ENCODE peak calls at places on chromosomes 12 and 14, in eight cellular contexts. E is tibial artery; J is coronary artery; K is right lobe of liver; V is heart left ventricle; R is PC-3; O is naive thymus-derived CD4-positive, alpha-beta T cell; X is GM23338. A is an unnamed sample.

GRCh38 chr12:110917467-110917866 is 2.9 kb downstream of the MYL2 start:
- DNase-seq in J (no peak), R (peak), X (no peak), K (no peak), E (no peak), V (no peak), O (no peak), A (peak)

GRCh38 chr14:46198676-46199075 is 452.9 kb downstream of the RPL10L start:
- DNase-seq in X (no peak), O (no peak), K (no peak), R (no peak), J (no peak), V (no peak), E (no peak), A (no peak)

GRCh38 chr12:40760821-40761220 is 68.6 kb downstream of the CNTN1 start:
- DNase-seq in V (no peak), E (no peak), O (no peak), J (no peak), R (no peak), K (no peak), X (no peak), A (no peak)

GRCh38 chr12:87469295-87469694 is 559.9 kb downstream of the C12orf50 start:
- DNase-seq in E (no peak), J (no peak), R (peak), O (no peak), V (no peak), X (no peak), K (no peak), A (no peak)

GRCh38 chr12:14961466-14962155 is at the start of gene ARHGDIB:
- DNase-seq in E (no peak), V (peak), O (peak), K (no peak), R (no peak), X (peak), J (no peak), A (peak)

GRCh38 chr12:90908465-90908864 is 46.5 kb downstream of the CCER1 start:
- DNase-seq in X (no peak), E (no peak), J (no peak), K (no peak), V (no peak), R (peak), O (no peak), A (no peak)

GRCh38 chr14:64423987-64424386 is 35.8 kb downstream of the MTHFD1 start:
- DNase-seq in E (no peak), K (no peak), V (no peak), X (no peak), O (no peak), J (no peak), R (peak), A (peak)

GRCh38 chr14:76323331-76324050 is 52.4 kb upstream of the ESRRB start:
- DNase-seq in J (no peak), V (no peak), O (no peak), K (no peak), R (no peak), E (no peak), X (no peak), A (no peak)

GRCh38 chr12:108630481-108631207 is 3.0 kb downstream of the SELPLG start:
- DNase-seq in R (peak), X (no peak), O (no peak), K (no peak), E (no peak), J (no peak), V (no peak), A (no peak)

GRCh38 chr14:68843471-68844209 is 50.8 kb upstream of the ZFP36L1 start:
- DNase-seq in V (peak), O (peak), J (no peak), X (peak), R (peak), K (peak), E (peak), A (peak)

GRCh38 chr14:68842298-68842697 is 49.4 kb upstream of the ZFP36L1 start:
- DNase-seq in X (no peak), J (no peak), V (no peak), K (no peak), O (no peak), R (no peak), E (no peak), A (no peak)

GRCh38 chr14:68846466-68846865 is 53.6 kb upstream of the ZFP36L1 start:
- DNase-seq in V (no peak), X (no peak), E (no peak), K (no peak), O (no peak), J (no peak), R (no peak), A (peak)

GRCh38 chr14:68841030-68841809 is 48.4 kb upstream of the ZFP36L1 start:
- DNase-seq in K (no peak), R (peak), J (no peak), V (no peak), X (no peak), E (no peak), O (no peak), A (no peak)

DNA sequence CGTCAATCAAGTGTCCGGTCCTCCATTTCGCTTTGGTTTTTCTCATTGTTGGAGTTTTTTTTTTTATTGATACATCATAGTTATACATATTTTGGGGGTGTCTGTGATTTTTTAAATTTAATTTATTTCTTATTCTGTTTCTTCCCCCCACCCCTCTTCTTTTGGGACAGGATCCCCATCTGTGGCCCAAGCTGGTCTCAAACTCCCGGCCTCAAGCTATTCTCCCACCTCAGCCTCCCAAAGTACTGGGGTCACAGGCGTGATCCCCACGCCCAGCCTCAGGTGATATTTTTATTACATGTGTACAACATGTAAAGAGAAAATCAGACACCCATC is 51.3 kb upstream of the ZFP36L1 start:
- DNase-seq in X (no peak), J (no peak), E (no peak), O (no peak), V (no peak), R (no peak), K (no peak), A (no peak)
- H3K27ac ChIP-seq in X (no peak), J (no peak), E (no peak), O (no peak), V (no peak), R (no peak), K (no peak), A (no peak)

DNA sequence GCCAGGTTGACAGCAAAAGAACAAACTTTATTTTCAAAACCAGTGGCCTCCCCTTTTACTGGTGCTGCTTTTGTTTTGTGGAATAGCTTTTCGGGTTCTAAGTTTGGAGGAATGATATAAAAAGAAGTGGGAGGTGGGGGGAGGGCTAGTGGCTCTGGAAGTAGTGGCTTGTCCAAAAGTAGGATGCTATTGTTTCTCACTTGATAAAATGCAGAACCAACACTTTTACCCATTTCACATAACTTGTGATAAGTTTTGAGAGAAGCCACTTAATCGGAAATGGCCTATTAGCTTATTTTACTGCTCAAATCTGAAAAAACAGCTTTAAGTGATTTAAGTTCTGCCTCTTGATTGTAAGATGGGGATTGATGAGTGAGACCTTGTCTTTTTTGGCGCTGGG is 953 bp downstream of the STK38L start:
- DNase-seq in R (peak), K (no peak), J (no peak), X (peak), E (no peak), V (no peak), O (no peak), A (no peak)
- H3K27ac ChIP-seq in R (peak), K (peak), J (peak), X (no peak), E (peak), V (peak), O (peak), A (peak)

GRCh38 chr14:35337557-35338255 is 45.5 kb downstream of the PSMA6 start:
- DNase-seq in V (no peak), J (no peak), E (no peak), R (no peak), X (peak), K (no peak), O (no peak), A (no peak)

GRCh38 chr14:35336171-35337073 is 44.2 kb downstream of the PSMA6 start:
- DNase-seq in V (peak), K (peak), X (peak), E (peak), J (peak), O (no peak), R (peak), A (no peak)

GRCh38 chr14:35333797-35334743 is 41.9 kb downstream of the PSMA6 start:
- DNase-seq in E (no peak), J (no peak), X (no peak), O (no peak), K (no peak), R (no peak), V (no peak), A (no peak)

GRCh38 chr14:35337074-35337556 is 44.9 kb downstream of the PSMA6 start:
- DNase-seq in O (no peak), X (no peak), V (no peak), K (no peak), E (no peak), R (no peak), J (no peak), A (no peak)

DNA sequence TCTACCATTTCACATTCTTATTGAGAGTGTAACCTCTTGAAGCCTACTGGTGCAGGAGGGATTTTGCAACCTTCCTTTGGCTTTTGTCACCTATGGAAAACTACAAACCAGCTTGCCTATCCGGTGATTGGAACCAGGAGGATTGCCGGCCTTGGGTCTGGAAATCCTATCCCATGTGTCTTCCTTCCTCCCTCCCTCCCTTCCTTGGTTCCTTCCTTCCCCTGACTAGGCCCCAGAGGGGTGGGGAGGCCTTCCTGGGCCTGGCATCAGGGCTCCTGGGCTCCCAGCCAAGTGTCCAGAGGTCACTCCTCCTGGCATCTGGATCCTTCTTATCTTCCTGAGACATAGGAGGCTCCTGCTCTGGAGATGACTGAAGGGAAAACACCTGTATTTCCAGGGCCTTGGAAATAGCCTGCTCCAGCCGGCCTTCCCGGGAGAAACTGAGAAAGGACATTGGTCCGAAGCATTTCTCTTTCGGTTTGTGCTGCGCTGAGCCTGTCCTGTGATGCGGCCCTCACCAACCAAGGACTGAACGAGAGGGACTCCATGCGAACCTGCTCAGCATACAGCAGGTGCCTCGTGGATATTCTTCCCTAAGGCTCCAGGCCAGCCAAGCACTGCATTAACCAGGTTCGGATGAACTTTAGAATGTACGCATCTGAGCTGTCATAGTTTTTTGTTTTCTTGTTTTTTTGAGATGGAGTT is 43.4 kb downstream of the PSMA6 start:
- DNase-seq in K (no peak), V (peak), E (no peak), R (peak), X (no peak), J (no peak), O (no peak), A (no peak)
- H3K27ac ChIP-seq in K (peak), V (peak), E (peak), R (peak), X (no peak), J (peak), O (no peak), A (no peak)

DNA sequence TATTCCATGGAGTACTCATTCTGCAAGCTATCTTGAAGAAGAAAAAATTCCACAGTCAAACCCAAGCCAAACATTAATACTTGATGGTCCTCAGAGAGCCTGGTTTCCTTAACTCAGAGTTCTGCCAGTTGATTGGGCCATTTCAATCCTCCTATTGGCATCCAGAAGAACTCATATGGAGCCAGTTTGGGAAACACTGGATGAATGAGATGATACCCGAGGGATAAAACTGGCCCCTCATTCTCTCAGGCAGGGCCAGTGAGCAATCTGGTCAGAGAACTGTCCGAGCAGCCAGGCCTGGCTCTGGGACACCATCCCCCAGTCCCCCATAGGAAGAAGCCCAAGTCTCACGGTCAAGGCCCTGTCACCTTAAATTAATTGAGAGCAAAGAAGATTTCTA is 48.8 kb downstream of the NUAK1 start:
- DNase-seq in O (no peak), J (no peak), V (no peak), R (no peak), E (peak), X (no peak), K (no peak), A (no peak)
- H3K27ac ChIP-seq in O (no peak), J (peak), V (peak), R (no peak), E (peak), X (no peak), K (no peak), A (no peak)

GRCh38 chr12:123469978-123470377 is 12.0 kb downstream of the SNRNP35 start:
- DNase-seq in O (no peak), K (no peak), X (no peak), V (no peak), J (no peak), E (no peak), R (no peak), A (no peak)

DNA sequence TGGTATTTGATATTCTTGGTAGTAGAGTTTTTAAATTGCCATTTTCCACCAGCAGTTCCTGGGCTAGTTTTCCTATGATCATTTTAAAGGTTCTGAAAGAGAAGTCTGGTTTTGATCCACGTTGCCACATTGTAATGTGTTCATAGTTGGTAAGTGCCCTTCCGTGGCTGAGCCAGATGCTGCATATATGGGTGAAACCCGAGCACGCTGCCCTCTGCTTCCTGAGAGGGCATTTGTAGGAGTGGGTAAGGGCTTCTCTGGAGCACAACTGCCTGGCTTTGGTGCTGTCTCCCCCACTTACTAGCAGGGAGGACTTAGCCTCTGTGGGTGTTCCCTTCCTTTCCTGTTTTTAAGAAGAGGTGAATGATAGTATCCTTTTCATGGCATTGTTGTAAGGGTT is 7.1 kb downstream of the SNRNP35 start:
- DNase-seq in V (no peak), X (no peak), K (no peak), J (no peak), R (no peak), O (no peak), E (no peak), A (no peak)
- H3K27ac ChIP-seq in V (no peak), X (no peak), K (no peak), J (no peak), R (no peak), O (no peak), E (no peak), A (no peak)

DNA sequence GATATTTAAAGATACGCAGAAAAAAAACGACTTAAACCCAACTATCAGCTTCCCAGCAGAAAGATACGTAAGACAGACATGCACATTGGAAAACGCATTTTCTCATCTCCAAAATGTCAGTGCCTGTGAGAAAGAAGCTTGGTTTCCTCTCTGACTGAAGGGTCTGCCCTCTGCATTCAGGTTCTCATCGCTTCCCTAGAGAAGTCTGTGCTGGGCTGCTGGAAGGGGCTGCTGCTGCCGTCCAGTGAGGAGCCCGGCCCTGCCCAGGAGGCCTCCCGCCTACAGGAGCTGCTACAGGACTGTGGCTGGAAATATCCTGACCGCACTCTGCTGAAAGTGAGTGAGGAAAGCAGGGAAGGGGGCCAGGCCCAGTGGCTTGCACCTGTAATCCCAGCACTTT is 4.7 kb upstream of the PFDN5 start:
- DNase-seq in V (no peak), O (no peak), R (no peak), X (no peak), J (no peak), E (no peak), K (no peak), A (no peak)
- H3K27ac ChIP-seq in V (no peak), O (no peak), R (peak), X (no peak), J (no peak), E (no peak), K (no peak), A (no peak)